ENCODE peak calls at places on chromosomes 4 and X, in four cellular contexts. C is lower leg skin, D is stomach, R is choroid plexus epithelial cell. I is an unnamed sample.

GRCh38 chrX:74925210-74926088 is at the start of gene NEXMIF:
- DNase-seq in C (no peak), D (peak; percentile 48), R (peak; percentile 15), I (peak; percentile 13)

GRCh38 chr4:48905363-48906015 is 1.1 kb downstream of the OCIAD2 start:
- DNase-seq in C (no peak), D (peak; percentile 31), R (peak; percentile 66), I (peak; percentile 61)

GRCh38 chrX:68422478-68422877 is 10.8 kb downstream of the OPHN1 start:
- DNase-seq in C (no peak), D (no peak), R (no peak), I (no peak)

GRCh38 chr4:152372444-152372843 is 163.4 kb downstream of the FBXW7 start:
- DNase-seq in C (no peak), D (no peak), R (no peak), I (no peak)

GRCh38 chrX:39158801-39159657 is 357.8 kb downstream of the MID1IP1 start:
- DNase-seq in C (no peak), D (no peak), R (peak; percentile 58), I (peak; percentile 14)

GRCh38 chr4:184250795-184251679 is 33.4 kb upstream of the ENPP6 start:
- DNase-seq in C (no peak), D (no peak), R (peak; percentile 77), I (peak; percentile 65)

GRCh38 chr4:53592686-53593641 is 1.7 kb upstream of the LNX1 start:
- DNase-seq in C (peak; percentile 60), D (peak; percentile 77), R (peak; percentile 47), I (peak; percentile 46)

GRCh38 chr4:30380404-30380998 is 339.7 kb upstream of the PCDH7 start:
- DNase-seq in C (no peak), D (peak; percentile 44), R (peak; percentile 71), I (peak; percentile 84)

GRCh38 chr4:10019521-10020051 is 1.7 kb downstream of the SLC2A9 start:
- DNase-seq in C (no peak), D (no peak), R (no peak), I (no peak)

GRCh38 chrX:125308653-125309052 is 11.0 kb upstream of the TEX13C start:
- DNase-seq in C (no peak), D (no peak), R (no peak), I (no peak)

GRCh38 chr4:86614896-86615295 is 20.8 kb downstream of the PTPN13 start:
- DNase-seq in C (no peak), D (no peak), R (no peak), I (no peak)

GRCh38 chr4:150242820-150243458 is 164.7 kb downstream of the DCLK2 start:
- DNase-seq in C (no peak), D (no peak), R (peak; percentile 65), I (peak; percentile 64)

GRCh38 chrX:49000640-49001039 is 1.4 kb downstream of the GRIPAP1 start:
- DNase-seq in C (no peak), D (no peak), R (no peak), I (no peak)

GRCh38 chr4:46953564-46953963 is 39.8 kb downstream of the GABRA4 start:
- DNase-seq in C (no peak), D (no peak), R (no peak), I (no peak)

GRCh38 chr4:15003891-15004700 is 1.8 kb downstream of the CPEB2 start:
- DNase-seq in C (peak; percentile 23), D (peak; percentile 49), R (no peak), I (peak; percentile 37)

GRCh38 chr4:39521253-39521908 is 5.9 kb downstream of the UGDH start:
- DNase-seq in C (no peak), D (no peak), R (peak; percentile 69), I (peak; percentile 79)

GRCh38 chr4:65825121-65825520 is 154.8 kb upstream of the EPHA5 start:
- DNase-seq in C (no peak), D (no peak), R (peak; percentile 13), I (peak; percentile 22)

GRCh38 chr4:90536408-90536807 is 409.2 kb downstream of the CCSER1 start:
- DNase-seq in C (no peak), D (no peak), R (no peak), I (no peak)

GRCh38 chrX:106481341-106481740 is 130.4 kb upstream of the RADX start:
- DNase-seq in C (peak; percentile 20), D (peak; percentile 42), R (peak; percentile 59), I (peak; percentile 49)

GRCh38 chr4:134610172-134610571 is 408.6 kb upstream of the PABPC4L start:
- DNase-seq in C (no peak), D (no peak), R (no peak), I (no peak)

GRCh38 chr4:3708103-3708510 is 58.1 kb upstream of the ADRA2C start:
- DNase-seq in C (no peak), D (no peak), R (no peak), I (peak; percentile 7)

GRCh38 chr4:156021298-156021697 is 67.6 kb upstream of the CTSO start:
- DNase-seq in C (no peak), D (no peak), R (no peak), I (no peak)

GRCh38 chrX:1592128-1592862 is 891 bp downstream of the AKAP17A start:
- DNase-seq in C (no peak), D (peak; percentile 26), R (peak; percentile 60), I (no peak)

GRCh38 chr4:165379662-165380061 is 854 bp downstream of the CPE start:
- DNase-seq in C (no peak), D (no peak), R (peak; percentile 61), I (no peak)

GRCh38 chr4:87848622-87849351 is 16.0 kb downstream of the MEPE start:
- DNase-seq in C (peak; percentile 35), D (peak; percentile 51), R (peak; percentile 81), I (peak; percentile 75)

GRCh38 chrX:153651540-153652079 is 4.6 kb downstream of the DUSP9 start:
- DNase-seq in C (no peak), D (no peak), R (no peak), I (no peak)

DNA sequence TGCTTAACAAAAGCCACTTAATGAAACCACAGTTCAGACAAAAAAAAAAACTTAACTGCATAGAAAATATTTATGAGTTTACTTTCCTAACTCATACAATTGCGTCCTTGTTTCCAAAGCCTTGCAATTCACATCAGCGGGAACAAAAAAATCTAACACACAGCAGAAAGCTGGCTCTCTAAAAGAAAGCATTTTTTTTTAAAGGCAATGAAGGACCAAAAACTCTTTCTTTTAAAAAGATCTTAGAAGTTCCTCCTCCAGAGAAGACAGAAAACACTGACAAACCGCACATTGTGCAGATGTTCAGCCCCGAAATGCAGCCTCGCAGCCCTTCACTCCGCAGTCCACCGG is 825 bp downstream of the FAT1 start:
- DNase-seq in C (no peak), D (no peak), R (peak; percentile 56), I (no peak)
- H3K4me3 ChIP-seq in C (peak overlapping the region; percentile 66), D (peak overlapping the region; percentile 82), R (peak overlapping the region; percentile 65), I (peak overlapping the region; percentile 82)

GRCh38 chrX:94107981-94108380 is 434.0 kb downstream of the FAM133A start:
- DNase-seq in C (no peak), D (no peak), R (no peak), I (no peak)
- TF ChIP-seq CTCF in C (no peak), D (no peak), R (no peak), I (no peak)

DNA sequence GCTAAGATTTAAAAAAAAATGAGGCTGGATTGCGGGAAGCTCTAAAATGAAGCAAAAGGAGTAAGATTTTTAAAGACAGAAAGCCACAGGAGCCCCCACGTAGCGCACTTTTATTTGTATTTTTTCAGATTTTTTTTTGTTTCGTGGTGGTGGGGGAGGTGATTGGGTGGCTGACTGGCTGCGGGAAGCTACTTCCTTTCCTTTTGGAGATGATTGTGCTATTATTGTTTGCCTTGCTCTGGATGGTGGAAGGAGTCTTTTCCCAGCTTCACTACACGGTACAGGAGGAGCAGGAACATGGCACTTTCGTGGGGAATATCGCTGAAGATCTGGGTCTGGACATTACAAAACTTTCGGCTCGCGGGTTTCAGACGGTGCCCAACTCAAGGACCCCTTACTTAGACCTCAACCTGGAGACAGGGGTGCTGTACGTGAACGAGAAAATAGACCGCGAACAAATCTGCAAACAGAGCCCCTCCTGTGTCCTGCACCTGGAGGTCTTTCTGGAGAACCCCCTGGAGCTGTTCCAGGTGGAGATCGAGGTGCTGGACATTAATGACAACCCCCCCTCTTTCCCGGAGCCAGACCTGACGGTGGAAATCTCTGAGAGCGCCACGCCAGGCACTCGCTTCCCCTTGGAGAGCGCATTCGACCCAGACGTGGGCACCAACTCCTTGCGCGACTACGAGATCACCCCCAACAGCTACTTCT is 993 bp downstream of the PCDH10 start:
- DNase-seq in C (no peak), D (no peak), R (peak; percentile 15), I (no peak)
- H3K4me3 ChIP-seq in C (no peak overlapping the region), D (peak overlapping the region; percentile 43), R (peak overlapping the region; percentile 64), I (peak overlapping the region; percentile 54)

DNA sequence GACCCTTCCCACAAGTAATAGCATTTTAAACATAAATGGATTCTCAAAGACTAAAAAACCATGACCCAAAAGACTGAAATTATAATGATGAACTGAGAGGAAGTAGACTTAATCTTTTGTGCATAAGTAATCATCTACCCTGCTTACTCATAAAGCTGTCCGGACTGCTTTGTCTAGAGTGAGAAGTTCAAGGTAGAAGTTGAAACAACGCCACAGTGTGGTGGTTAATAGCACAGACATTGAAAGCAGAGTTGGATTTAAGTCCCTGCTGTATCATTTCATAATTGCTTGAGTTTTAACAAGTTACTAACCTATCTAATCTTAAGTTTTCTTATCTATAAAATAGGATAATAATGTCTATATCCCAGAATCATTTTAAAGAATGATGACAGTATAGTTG is 346.5 kb downstream of the CENPC start:
- DNase-seq in C (no peak), D (no peak), R (peak; percentile 50), I (peak; percentile 69)
- TF ChIP-seq CTCF in C (no peak), D (no peak), R (peak; percentile 15), I (no peak)

DNA sequence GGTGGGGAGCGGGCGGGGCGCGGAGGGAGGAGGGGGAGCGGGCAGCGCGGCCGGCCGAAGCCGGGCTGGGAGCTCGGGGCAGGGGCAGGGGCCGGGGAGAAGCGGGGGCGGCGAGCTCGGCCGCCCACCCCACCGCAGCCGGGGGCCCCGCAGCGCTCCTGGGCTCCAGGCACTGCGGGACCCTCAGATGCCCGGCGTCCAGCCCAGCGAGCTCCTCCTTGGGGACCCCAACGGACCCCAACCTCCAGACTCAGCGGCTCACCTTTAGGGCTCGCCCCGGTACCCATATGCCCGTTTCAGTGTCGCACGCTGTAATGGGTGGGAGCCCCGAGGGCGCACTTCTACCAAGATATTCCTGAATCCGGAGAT is 357 bp upstream of the ADGRG2 start:
- DNase-seq in C (no peak), D (no peak), R (no peak), I (no peak)
- H3K4me3 ChIP-seq in C (no peak overlapping the region), D (peak overlapping the region; percentile 43), R (no peak overlapping the region), I (no peak overlapping the region)

GRCh38 chrX:119880552-119881437 is 9.2 kb downstream of the NDUFA1 start:
- DNase-seq in C (no peak), D (no peak), R (peak; percentile 78), I (peak; percentile 63)
- TF ChIP-seq CTCF in C (no peak), D (no peak), R (peak; percentile 74), I (peak; percentile 74)

DNA sequence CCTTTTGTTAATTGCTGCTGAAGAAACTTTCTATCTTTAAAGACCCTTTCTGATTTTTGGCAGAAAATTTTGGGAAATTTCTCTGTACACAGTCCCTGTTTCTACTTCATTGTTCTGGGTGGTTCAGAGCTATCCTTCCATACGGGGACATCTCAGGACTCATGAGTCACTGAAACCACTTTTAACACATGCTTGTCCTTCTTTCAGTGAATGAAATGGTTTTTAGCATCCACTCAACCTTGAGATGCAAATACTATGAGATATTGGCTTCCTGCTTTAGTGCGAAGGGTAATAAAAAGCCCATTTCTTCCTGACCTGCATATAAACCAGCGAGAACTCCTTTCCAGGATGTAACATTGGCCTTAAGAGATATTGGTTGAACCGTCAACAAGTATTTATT is 158.0 kb downstream of the REPS2 start:
- DNase-seq in C (no peak), D (no peak), R (no peak), I (no peak)
- H3K4me3 ChIP-seq in C (no peak overlapping the region), D (no peak overlapping the region), R (no peak overlapping the region), I (no peak overlapping the region)